ENCODE peak calls at places on chromosomes 2 and 18, in eight cellular contexts. Y is astrocyte, L is neural progenitor cell, B is fibroblast of lung, E is colonic mucosa, A is NT2/D1, F is adipocyte, T is HCT116. D is an unnamed sample.

GRCh38 chr2:140797718-140798117 is 1333.1 kb downstream of the LRP1B start:
- DNase-seq in Y (no peak), E (no peak), A (no peak), L (no peak), T (peak; percentile 13), F (no peak), B (no peak), D (no peak)

GRCh38 chr2:237320801-237321563 is 93.0 kb downstream of the COL6A3 start:
- DNase-seq in F (no peak), L (no peak), E (no peak), A (no peak), B (no peak), T (no peak), Y (no peak), D (no peak)

GRCh38 chr18:61466736-61467135 is 133.5 kb downstream of the CDH20 start:
- DNase-seq in A (no peak), E (no peak), Y (no peak), F (no peak), T (no peak), B (no peak), L (no peak), D (no peak)

GRCh38 chr2:68646303-68646702 is 2.9 kb downstream of the PROKR1 start:
- DNase-seq in F (no peak), E (no peak), T (peak; percentile 1), Y (no peak), L (no peak), A (no peak), B (no peak), D (no peak)

GRCh38 chr2:23685201-23685600 is 241.7 kb downstream of the ATAD2B start:
- DNase-seq in A (no peak), E (no peak), Y (no peak), B (no peak), F (no peak), T (no peak), L (peak; percentile 47), D (no peak)

GRCh38 chr2:143145056-143145455 is 15.8 kb downstream of the ARHGAP15 start:
- DNase-seq in Y (no peak), F (no peak), A (no peak), E (no peak), T (no peak), B (no peak), L (no peak), D (no peak)

GRCh38 chr2:67954125-67954748 is 108.6 kb downstream of the C1D start:
- DNase-seq in T (no peak), A (no peak), Y (no peak), E (peak; percentile 29), B (no peak), F (no peak), L (no peak), D (peak; percentile 59)

GRCh38 chr2:162475661-162476060 is 131.7 kb downstream of the GCA start:
- DNase-seq in T (no peak), E (no peak), B (no peak), F (no peak), Y (peak; percentile 59), A (no peak), L (peak; percentile 65), D (no peak)

GRCh38 chr2:182622231-182622630 is 93.8 kb upstream of the DNAJC10 start:
- DNase-seq in B (no peak), A (no peak), E (no peak), Y (no peak), T (no peak), F (no peak), L (no peak), D (no peak)

GRCh38 chr2:119455066-119455718 is 23.5 kb downstream of the TMEM37 start:
- DNase-seq in B (no peak), T (no peak), A (no peak), Y (no peak), L (no peak), E (no peak), F (no peak), D (no peak)

GRCh38 chr2:19070866-19071265 is 287.6 kb downstream of the OSR1 start:
- DNase-seq in B (peak; percentile 95), F (no peak), E (no peak), Y (peak; percentile 40), T (no peak), L (no peak), A (no peak), D (no peak)

GRCh38 chr2:84701880-84702279 is 179.0 kb downstream of the TRABD2A start:
- DNase-seq in T (no peak), F (peak; percentile 97), Y (peak; percentile 70), B (peak; percentile 97), E (no peak), L (no peak), A (no peak), D (no peak)

GRCh38 chr2:1638281-1638860 is 105.9 kb downstream of the PXDN start:
- DNase-seq in Y (peak; percentile 36), T (no peak), F (no peak), L (no peak), A (no peak), B (no peak), E (no peak), D (no peak)

DNA sequence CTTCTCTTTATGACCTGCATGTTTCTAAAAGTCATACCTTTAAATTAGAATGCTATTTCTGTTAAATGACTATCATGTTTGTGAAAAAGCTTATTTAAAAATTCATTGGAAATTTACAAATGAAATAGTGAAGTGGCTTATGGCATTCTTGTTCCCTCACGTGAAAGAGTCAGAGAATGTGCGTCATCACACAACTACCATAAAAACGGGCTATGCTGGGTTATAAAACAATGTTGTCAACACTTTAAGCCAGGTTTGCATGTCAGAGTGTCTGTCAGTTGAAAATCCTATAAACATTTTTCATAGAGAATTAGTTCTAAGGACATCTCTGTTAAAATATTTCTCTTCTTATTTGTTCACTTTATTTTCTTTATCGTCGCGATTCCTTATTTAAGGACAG is 42.5 kb upstream of the STK39 start:
- DNase-seq in Y (no peak), F (no peak), A (no peak), L (no peak), E (peak; percentile 50), B (no peak), T (no peak), D (no peak)
- H3K9ac ChIP-seq in Y (no peak overlapping the region), F (no peak overlapping the region), A (no peak overlapping the region), L (no peak overlapping the region), E (no peak overlapping the region), B (no peak overlapping the region), T (no peak overlapping the region), D (no peak overlapping the region)

DNA sequence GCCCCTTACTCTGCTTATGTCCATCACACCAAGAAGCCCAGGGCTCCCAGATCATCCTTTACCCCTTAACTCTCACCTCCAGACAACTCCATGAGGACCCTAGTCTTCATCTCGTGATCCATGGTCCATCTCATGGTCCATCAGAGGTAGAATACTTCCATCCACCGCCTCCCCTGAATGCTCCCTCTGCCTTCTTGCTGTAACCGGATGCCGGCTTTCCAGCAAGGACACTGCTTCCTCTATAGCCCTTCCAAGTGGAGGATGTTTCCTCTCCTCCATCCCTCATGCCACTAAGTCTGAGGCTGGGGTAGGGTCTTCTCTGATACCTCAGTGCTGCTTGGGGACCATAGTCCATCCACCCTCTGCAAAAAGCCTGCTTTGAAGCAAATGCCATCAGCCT is 118.6 kb upstream of the SIX2 start:
- DNase-seq in F (no peak), Y (no peak), B (no peak), E (no peak), L (no peak), T (no peak), A (no peak), D (no peak)
- H3K9ac ChIP-seq in F (no peak overlapping the region), Y (no peak overlapping the region), B (no peak overlapping the region), E (no peak overlapping the region), L (no peak overlapping the region), T (no peak overlapping the region), A (no peak overlapping the region), D (no peak overlapping the region)

GRCh38 chr2:37788602-37789209 is 117.3 kb upstream of the CDC42EP3 start:
- DNase-seq in Y (no peak), B (no peak), T (no peak), L (no peak), F (no peak), E (no peak), A (no peak), D (no peak)

GRCh38 chr2:37786153-37786809 is 114.8 kb upstream of the CDC42EP3 start:
- DNase-seq in E (no peak), T (no peak), B (no peak), A (no peak), L (no peak), F (no peak), Y (no peak), D (no peak)

GRCh38 chr2:37784759-37785149 is 113.3 kb upstream of the CDC42EP3 start:
- DNase-seq in Y (no peak), A (no peak), B (no peak), E (no peak), L (no peak), F (no peak), T (no peak), D (no peak)

GRCh38 chr2:37784071-37784758 is 112.8 kb upstream of the CDC42EP3 start:
- DNase-seq in L (no peak), F (no peak), A (no peak), T (no peak), Y (no peak), B (no peak), E (no peak), D (no peak)

DNA sequence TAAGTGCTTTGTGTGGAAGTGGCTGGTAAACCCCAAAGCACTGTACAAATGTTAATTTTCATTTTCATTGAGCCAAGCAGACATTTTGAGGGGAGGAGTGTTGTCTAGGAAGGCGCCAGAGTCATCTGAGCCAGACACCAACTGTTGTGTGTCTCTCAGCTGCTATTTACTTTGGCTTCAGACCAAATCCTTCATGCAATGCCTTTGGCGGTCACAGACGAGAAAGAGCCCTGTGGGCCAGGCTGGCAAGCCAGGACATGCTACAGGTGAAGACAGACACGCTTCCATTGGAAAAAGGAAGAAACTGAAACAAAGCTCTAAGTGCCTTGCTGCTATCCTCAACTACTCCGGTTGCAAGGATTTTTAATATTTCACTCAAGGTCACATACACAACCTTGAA is 115.4 kb upstream of the CDC42EP3 start:
- DNase-seq in B (no peak), E (peak; percentile 36), A (no peak), L (no peak), Y (no peak), F (no peak), T (no peak), D (no peak)
- H3K9ac ChIP-seq in B (no peak overlapping the region), E (no peak overlapping the region), A (no peak overlapping the region), L (no peak overlapping the region), Y (no peak overlapping the region), F (no peak overlapping the region), T (no peak overlapping the region), D (no peak overlapping the region)

GRCh38 chr2:174157048-174157447 is 91.3 kb downstream of the OLA1 start:
- DNase-seq in A (no peak), F (no peak), E (no peak), Y (no peak), T (no peak), B (no peak), L (no peak), D (no peak)

GRCh38 chr2:174148833-174149232 is 99.5 kb downstream of the OLA1 start:
- DNase-seq in E (no peak), A (no peak), T (no peak), L (no peak), F (no peak), Y (no peak), B (no peak), D (no peak)

GRCh38 chr2:174149530-174149929 is 98.8 kb downstream of the OLA1 start:
- DNase-seq in L (no peak), E (no peak), B (no peak), T (no peak), Y (no peak), F (no peak), A (no peak), D (no peak)

GRCh38 chr2:174158003-174158402 is 90.3 kb downstream of the OLA1 start:
- DNase-seq in Y (no peak), B (peak; percentile 57), A (peak; percentile 38), F (no peak), L (peak; percentile 67), T (peak; percentile 51), E (peak; percentile 42), D (peak; percentile 85)

GRCh38 chr2:174153757-174154680 is 94.3 kb downstream of the OLA1 start:
- DNase-seq in Y (peak; percentile 84), E (no peak), T (no peak), L (no peak), F (peak; percentile 64), B (peak; percentile 95), A (no peak), D (no peak)
- H3K9ac ChIP-seq in Y (no peak overlapping the region), E (no peak overlapping the region), T (no peak overlapping the region), L (no peak overlapping the region), F (no peak overlapping the region), B (no peak overlapping the region), A (no peak overlapping the region), D (no peak overlapping the region)